ENCODE peak calls at places on chromosome 13, in five cellular contexts. One of them, this sample, is unnamed.

GRCh38 chr13:70541451-70541850 is 433.2 kb upstream of the KLHL1 start:
- DNase-seq in HepG2: no peak
- DNase-seq in keratinocyte: no peak
- DNase-seq in PC-3: no peak
- DNase-seq in K562: no peak
- DNase-seq in this sample: no peak

GRCh38 chr13:30907167-30907761 is 1.2 kb downstream of the MEDAG start:
- DNase-seq in HepG2: peak; percentile 6
- DNase-seq in keratinocyte: no peak
- DNase-seq in PC-3: no peak
- DNase-seq in K562: no peak
- DNase-seq in this sample: peak; percentile 74

GRCh38 chr13:102680842-102681725 is 13.8 kb downstream of the METTL21C start:
- DNase-seq in HepG2: no peak
- DNase-seq in keratinocyte: no peak
- DNase-seq in PC-3: no peak
- DNase-seq in K562: no peak
- DNase-seq in this sample: peak; percentile 40

GRCh38 chr13:45456196-45456972 is 8.4 kb upstream of the COG3 start:
- DNase-seq in HepG2: no peak
- DNase-seq in keratinocyte: no peak
- DNase-seq in PC-3: peak; percentile 39
- DNase-seq in K562: no peak
- DNase-seq in this sample: peak; percentile 64

GRCh38 chr13:114064516-114065140 is 67.8 kb downstream of the RASA3 start:
- DNase-seq in HepG2: no peak
- DNase-seq in keratinocyte: no peak
- DNase-seq in PC-3: peak; percentile 20
- DNase-seq in K562: peak; percentile 14
- DNase-seq in this sample: peak; percentile 62

GRCh38 chr13:80473695-80474094 is 132.8 kb upstream of the SPRY2 start:
- DNase-seq in HepG2: peak; percentile 28
- DNase-seq in keratinocyte: no peak
- DNase-seq in PC-3: peak; percentile 82
- DNase-seq in K562: no peak
- DNase-seq in this sample: peak; percentile 92

GRCh38 chr13:30128095-30128494 is 179.3 kb downstream of the KATNAL1 start:
- DNase-seq in HepG2: no peak
- DNase-seq in keratinocyte: no peak
- DNase-seq in PC-3: no peak
- DNase-seq in K562: no peak
- DNase-seq in this sample: no peak

GRCh38 chr13:44068169-44068568 is 188.5 kb downstream of the LACC1 start:
- DNase-seq in HepG2: no peak
- DNase-seq in keratinocyte: no peak
- DNase-seq in PC-3: peak; percentile 57
- DNase-seq in K562: no peak
- DNase-seq in this sample: peak; percentile 17

GRCh38 chr13:53198017-53198416 is 169.4 kb downstream of the OLFM4 start:
- DNase-seq in HepG2: no peak
- DNase-seq in keratinocyte: no peak
- DNase-seq in PC-3: no peak
- DNase-seq in K562: no peak
- DNase-seq in this sample: no peak

GRCh38 chr13:32032780-32033179 is 1.2 kb downstream of the FRY start:
- DNase-seq in HepG2: no peak
- DNase-seq in keratinocyte: no peak
- DNase-seq in PC-3: no peak
- DNase-seq in K562: no peak
- DNase-seq in this sample: no peak

DNA sequence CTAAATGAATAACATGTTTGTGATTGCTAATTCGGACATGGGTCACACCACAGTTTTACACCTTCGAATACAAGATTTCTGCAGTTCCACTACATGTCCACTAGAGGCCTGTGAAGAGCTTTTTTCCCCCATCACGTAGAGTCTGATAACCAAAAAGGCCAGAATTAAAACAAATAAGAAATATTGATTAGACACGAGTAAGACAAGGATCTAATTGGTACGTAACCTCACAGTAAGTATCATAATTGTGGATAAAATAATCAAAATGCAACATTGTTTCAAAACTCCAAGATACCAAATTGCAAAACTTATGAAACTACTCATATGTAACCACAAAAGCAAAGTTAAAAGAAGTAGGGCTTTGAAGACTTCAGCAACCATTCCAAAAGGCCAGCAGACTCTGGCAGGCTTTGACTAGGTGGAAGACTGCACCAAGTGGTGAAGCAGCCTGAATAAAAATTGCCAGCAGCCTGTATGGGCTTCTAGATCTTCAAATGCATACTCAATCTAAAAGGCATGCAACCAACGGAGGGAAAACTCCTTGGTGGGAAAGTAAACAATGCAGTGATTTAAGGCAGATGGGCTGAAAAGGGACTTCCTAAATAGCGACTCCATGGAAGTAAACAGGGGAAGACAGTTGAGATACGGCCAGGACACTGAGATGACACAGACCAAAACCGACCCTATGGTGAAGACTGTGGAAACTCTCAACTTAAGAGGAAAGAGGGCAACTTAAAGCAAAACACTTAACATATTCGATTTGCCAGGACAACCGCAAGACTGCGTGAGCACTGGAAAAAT is 56.7 kb downstream of the STARD13 start:
- DNase-seq in HepG2: peak; percentile 62
- DNase-seq in keratinocyte: no peak
- DNase-seq in PC-3: peak; percentile 57
- DNase-seq in K562: peak; percentile 34
- DNase-seq in this sample: peak; percentile 70
- H3K79me2 ChIP-seq in HepG2: peaks cover 29% of the 10 kb centered on the region
- H3K79me2 ChIP-seq in keratinocyte: peaks cover 37% of the 10 kb centered on the region
- H3K79me2 ChIP-seq in PC-3: peaks cover 73% of the 10 kb centered on the region
- H3K79me2 ChIP-seq in K562: no peaks in the 10 kb centered on the region
- H3K79me2 ChIP-seq in this sample: peaks cover 89% of the 10 kb centered on the region

DNA sequence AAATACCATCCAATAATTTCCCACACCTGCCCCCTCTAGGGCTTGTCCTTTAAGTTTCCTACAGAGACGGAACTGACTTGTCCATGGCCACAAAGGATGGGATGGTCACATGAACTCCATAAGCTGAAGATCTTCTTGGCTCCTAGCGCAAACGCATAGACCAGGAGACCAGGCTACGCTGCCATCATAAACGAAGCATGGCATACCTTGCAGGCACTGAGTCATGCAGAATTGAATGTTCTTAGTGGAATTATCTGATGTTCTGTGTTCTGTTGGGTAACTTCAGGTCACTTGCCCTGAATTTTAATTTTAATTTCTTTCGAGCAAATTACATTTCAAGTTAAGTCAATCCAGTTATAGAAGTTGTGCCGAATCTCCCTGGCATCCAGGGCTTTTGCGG is 96.4 kb upstream of the STARD13 start:
- DNase-seq in HepG2: no peak
- DNase-seq in keratinocyte: no peak
- DNase-seq in PC-3: no peak
- DNase-seq in K562: no peak
- DNase-seq in this sample: no peak
- TF ChIP-seq EZH2 in HepG2: no peak
- TF ChIP-seq EZH2 in keratinocyte: no peak
- TF ChIP-seq EZH2 in PC-3: no peak
- TF ChIP-seq EZH2 in K562: no peak
- TF ChIP-seq EZH2 in this sample: no peak

DNA sequence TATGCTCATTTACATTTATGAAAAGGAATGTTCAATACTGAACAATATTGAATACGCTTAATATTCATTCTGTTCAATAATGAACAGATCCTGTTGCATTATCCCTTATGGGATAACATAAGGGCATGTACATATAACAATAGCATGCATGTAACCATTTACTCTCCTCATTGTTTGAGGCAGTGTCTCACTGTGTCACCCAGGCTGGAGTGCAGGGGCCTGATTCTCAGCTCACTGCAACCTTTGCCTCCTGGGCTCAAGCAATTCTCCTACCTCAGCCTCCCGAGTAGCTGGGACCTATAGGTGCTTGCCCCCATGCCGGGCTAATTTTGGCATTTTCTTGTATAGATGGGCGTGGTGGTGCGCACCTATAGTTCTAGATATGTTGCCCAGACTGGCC is 4.8 kb upstream of the DGKH start:
- DNase-seq in HepG2: no peak
- DNase-seq in keratinocyte: no peak
- DNase-seq in PC-3: no peak
- DNase-seq in K562: no peak
- DNase-seq in this sample: no peak
- H3K79me2 ChIP-seq in HepG2: no peaks in the 10 kb centered on the region
- H3K79me2 ChIP-seq in keratinocyte: peaks cover 61% of the 10 kb centered on the region
- H3K79me2 ChIP-seq in PC-3: peaks cover 76% of the 10 kb centered on the region
- H3K79me2 ChIP-seq in K562: peaks cover 31% of the 10 kb centered on the region
- H3K79me2 ChIP-seq in this sample: peaks cover 28% of the 10 kb centered on the region

GRCh38 chr13:21674271-21675009 is 3.6 kb downstream of the FGF9 start:
- DNase-seq in HepG2: no peak
- DNase-seq in keratinocyte: no peak
- DNase-seq in PC-3: no peak
- DNase-seq in K562: peak; percentile 13
- DNase-seq in this sample: no peak
- TF ChIP-seq EZH2 in HepG2: no peak
- TF ChIP-seq EZH2 in keratinocyte: peak; percentile 24
- TF ChIP-seq EZH2 in PC-3: no peak
- TF ChIP-seq EZH2 in K562: no peak
- TF ChIP-seq EZH2 in this sample: peak; percentile 9

GRCh38 chr13:110273254-110273653 is 33.7 kb downstream of the COL4A1 start:
- DNase-seq in HepG2: no peak
- DNase-seq in keratinocyte: no peak
- DNase-seq in PC-3: no peak
- DNase-seq in K562: no peak
- DNase-seq in this sample: no peak
- H3K79me2 ChIP-seq in HepG2: no peaks in the 10 kb centered on the region
- H3K79me2 ChIP-seq in keratinocyte: peaks cover 23% of the 10 kb centered on the region
- H3K79me2 ChIP-seq in PC-3: no peaks in the 10 kb centered on the region
- H3K79me2 ChIP-seq in K562: no peaks in the 10 kb centered on the region
- H3K79me2 ChIP-seq in this sample: peaks cover 65% of the 10 kb centered on the region

DNA sequence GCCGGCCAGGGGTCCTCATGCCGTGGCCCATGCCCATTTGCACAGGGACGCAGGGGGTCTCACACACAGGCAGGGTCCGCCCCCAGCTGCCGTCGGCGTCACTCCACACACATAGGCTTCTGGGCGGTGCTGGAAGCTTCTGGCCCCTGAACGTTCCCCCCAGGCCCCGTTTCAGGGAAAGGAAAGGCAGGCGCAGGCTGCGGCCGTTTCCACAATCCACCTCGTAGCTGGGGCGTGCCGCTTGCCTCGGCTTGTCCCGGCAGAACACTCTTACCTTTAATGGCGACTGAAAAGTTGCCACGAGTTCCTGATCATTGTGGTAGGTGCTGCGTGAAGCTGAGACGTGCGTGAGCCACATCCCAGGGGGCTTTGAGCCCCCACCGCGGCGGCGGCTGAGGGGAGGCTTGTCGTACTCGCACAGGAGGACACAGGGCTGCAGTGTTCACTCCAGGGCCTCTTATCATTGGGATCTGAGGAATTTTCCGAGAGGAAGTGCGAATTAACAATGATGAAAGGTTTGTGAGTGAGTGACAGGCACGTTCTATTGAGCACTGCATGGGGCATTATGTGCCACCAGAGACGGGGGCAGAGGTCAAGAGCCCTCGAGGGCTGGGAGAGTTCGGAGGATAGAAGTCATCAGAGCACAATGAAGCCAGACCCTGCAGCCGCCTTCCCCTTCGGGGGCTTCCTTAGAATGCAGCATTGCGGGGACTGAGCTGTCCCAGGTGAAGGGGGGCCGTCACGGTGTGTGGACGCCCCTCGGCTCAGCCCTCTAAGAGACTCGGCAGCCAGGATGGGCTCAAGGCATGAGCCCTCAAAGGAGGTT is 53.6 kb downstream of the MCF2L start:
- DNase-seq in HepG2: peak; percentile 98
- DNase-seq in keratinocyte: no peak
- DNase-seq in PC-3: no peak
- DNase-seq in K562: no peak
- DNase-seq in this sample: no peak
- TF ChIP-seq EZH2 in HepG2: no peak
- TF ChIP-seq EZH2 in keratinocyte: no peak
- TF ChIP-seq EZH2 in PC-3: no peak
- TF ChIP-seq EZH2 in K562: no peak
- TF ChIP-seq EZH2 in this sample: no peak

DNA sequence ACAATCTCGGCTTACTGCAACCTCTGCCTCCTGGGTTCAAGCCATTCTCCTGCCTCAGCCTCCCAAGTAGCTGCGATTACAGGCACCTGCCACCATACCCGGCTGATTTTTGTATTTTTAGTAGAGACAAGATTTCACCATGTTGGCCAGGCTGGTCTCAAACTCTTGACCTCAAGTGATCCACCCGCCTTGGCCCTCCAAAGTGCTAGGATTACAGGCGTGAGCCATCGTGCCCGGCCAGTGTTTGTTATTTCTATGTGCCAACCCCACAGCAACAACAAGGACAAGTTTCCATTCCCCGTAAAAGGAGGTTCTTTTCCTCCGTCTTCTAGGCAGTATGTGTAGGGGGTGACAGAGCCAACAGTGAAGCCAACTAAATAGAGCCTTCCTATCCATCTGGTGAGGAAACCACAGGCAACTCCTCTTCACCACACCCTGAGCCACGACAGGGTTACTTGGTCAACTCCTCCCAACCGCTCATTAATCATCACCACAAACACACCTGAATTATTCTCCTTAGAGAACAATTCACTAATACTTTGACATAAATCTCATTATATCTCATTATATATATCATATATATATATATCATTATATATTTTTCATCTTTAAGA is 25.5 kb downstream of the FOXO1 start:
- DNase-seq in HepG2: no peak
- DNase-seq in keratinocyte: no peak
- DNase-seq in PC-3: peak; percentile 37
- DNase-seq in K562: no peak
- DNase-seq in this sample: no peak
- H3K79me2 ChIP-seq in HepG2: peaks cover 94% of the 10 kb centered on the region
- H3K79me2 ChIP-seq in keratinocyte: peaks cover 24% of the 10 kb centered on the region
- H3K79me2 ChIP-seq in PC-3: peaks cover 12% of the 10 kb centered on the region
- H3K79me2 ChIP-seq in K562: no peaks in the 10 kb centered on the region
- H3K79me2 ChIP-seq in this sample: no peaks in the 10 kb centered on the region

DNA sequence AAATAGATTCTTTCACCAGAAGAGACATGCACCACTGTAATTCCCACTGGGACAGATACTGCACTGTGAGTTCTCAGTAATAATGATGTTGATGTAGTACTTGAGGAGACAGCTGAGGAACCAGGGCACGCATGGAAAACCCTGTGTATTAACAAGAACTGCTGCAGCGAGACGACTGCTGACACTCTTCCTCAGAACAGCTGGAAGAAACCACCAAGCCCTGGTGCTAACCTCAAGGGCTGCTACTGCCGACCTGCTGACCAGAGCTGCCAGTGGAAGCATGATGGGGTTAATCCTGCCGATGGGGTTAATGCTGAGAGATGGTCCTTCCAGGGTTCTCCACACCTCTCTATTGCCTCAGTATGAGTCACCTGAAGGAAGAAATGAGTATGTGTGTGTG is 45.6 kb downstream of the EDNRB start:
- DNase-seq in HepG2: no peak
- DNase-seq in keratinocyte: no peak
- DNase-seq in PC-3: peak; percentile 2
- DNase-seq in K562: no peak
- DNase-seq in this sample: peak; percentile 32
- TF ChIP-seq EZH2 in HepG2: no peak
- TF ChIP-seq EZH2 in keratinocyte: no peak
- TF ChIP-seq EZH2 in PC-3: no peak
- TF ChIP-seq EZH2 in K562: no peak
- TF ChIP-seq EZH2 in this sample: no peak